ENCODE peak calls at places on chromosomes 12 and 14, in five cellular contexts. A is HepG2, P is HCT116, Y is K562, U is GM12878. M is an unnamed sample.

GRCh38 chr14:68230941-68231717 is 411.6 kb downstream of the RAD51B start:
- DNase-seq in U (no peak), Y (no peak), A (no peak), P (no peak), M (no peak)

GRCh38 chr14:32824195-32824594 is 114.5 kb upstream of the NPAS3 start:
- DNase-seq in P (no peak), U (no peak), A (no peak), Y (no peak), M (no peak)

GRCh38 chr12:1517007-1517406 is 77.4 kb downstream of the FBXL14 start:
- DNase-seq in Y (no peak), P (no peak), A (peak; percentile 10), U (no peak), M (peak; percentile 90)

GRCh38 chr14:71487941-71488340 is 444.3 kb upstream of the RGS6 start:
- DNase-seq in P (no peak), Y (no peak), A (no peak), U (no peak), M (no peak)

GRCh38 chr12:69468237-69469026 is 1.8 kb upstream of the FRS2 start:
- DNase-seq in Y (no peak), U (no peak), P (no peak), A (no peak), M (no peak)

GRCh38 chr12:7221486-7221885 is 32.0 kb downstream of the PEX5 start:
- DNase-seq in Y (no peak), P (no peak), A (no peak), U (no peak), M (no peak)

GRCh38 chr14:64720190-64720589 is 16.0 kb downstream of the PLEKHG3 start:
- DNase-seq in Y (no peak), P (peak; percentile 93), U (no peak), A (peak; percentile 67), M (no peak)

GRCh38 chr12:40583743-40584142 is 108.5 kb upstream of the CNTN1 start:
- DNase-seq in P (no peak), A (no peak), Y (no peak), U (no peak), M (no peak)

GRCh38 chr12:115872919-115873357 is 404.6 kb downstream of the MED13L start:
- DNase-seq in U (no peak), Y (no peak), P (peak; percentile 76), A (peak; percentile 16), M (no peak)

GRCh38 chr14:23146980-23147379 is 27.9 kb upstream of the CEBPE start:
- DNase-seq in A (no peak), P (no peak), U (no peak), Y (no peak), M (no peak)

GRCh38 chr12:50579757-50580267 is 75.0 kb downstream of the DIP2B start:
- DNase-seq in P (no peak), U (peak; percentile 40), Y (no peak), A (no peak), M (no peak)

GRCh38 chr12:122825773-122826724 is 9.2 kb upstream of the HIP1R start:
- DNase-seq in Y (peak; percentile 51), A (no peak), P (no peak), U (no peak), M (no peak)

GRCh38 chr12:75908961-75909699 is 122.4 kb downstream of the PHLDA1 start:
- DNase-seq in Y (no peak), P (no peak), A (peak; percentile 27), U (no peak), M (no peak)

GRCh38 chr12:52229836-52230343 is 3.2 kb upstream of the KRT7 start:
- DNase-seq in P (no peak), U (no peak), A (no peak), Y (no peak), M (no peak)

GRCh38 chr14:28571636-28572035 is 195.0 kb upstream of the FOXG1 start:
- DNase-seq in Y (no peak), A (no peak), P (no peak), U (no peak), M (no peak)

GRCh38 chr12:132422057-132423043 is 67.6 kb upstream of the FBRSL1 start:
- DNase-seq in P (no peak), A (no peak), U (no peak), Y (no peak), M (no peak)

GRCh38 chr14:63388766-63389431 is 70.2 kb upstream of the GPHB5 start:
- DNase-seq in A (peak; percentile 37), Y (peak; percentile 23), P (peak; percentile 21), U (peak; percentile 24), M (peak; percentile 25)

GRCh38 chr14:74216671-74217070 is 22.6 kb upstream of the VSX2 start:
- DNase-seq in A (no peak), Y (no peak), U (no peak), P (no peak), M (no peak)

GRCh38 chr12:67354966-67355365 is 85.8 kb downstream of the CAND1 start:
- DNase-seq in Y (no peak), A (no peak), U (no peak), P (no peak), M (no peak)

GRCh38 chr12:104604070-104604994 is 147.6 kb downstream of the CHST11 start:
- DNase-seq in P (peak; percentile 89), Y (peak; percentile 85), A (no peak), U (peak; percentile 86), M (peak; percentile 43)

GRCh38 chr12:8018666-8019581 is 13.6 kb upstream of the FOXJ2 start:
- DNase-seq in Y (peak; percentile 63), P (peak; percentile 50), A (peak; percentile 43), U (no peak), M (peak; percentile 87)

GRCh38 chr12:59636945-59637656 is 41.3 kb downstream of the SLC16A7 start:
- DNase-seq in Y (no peak), U (peak; percentile 11), A (no peak), P (no peak), M (no peak)

GRCh38 chr12:95200128-95200973 is 16.9 kb downstream of the FGD6 start:
- DNase-seq in U (no peak), P (no peak), Y (no peak), A (no peak), M (no peak)

GRCh38 chr14:102323102-102323501 is 3.6 kb downstream of the ZNF839 start:
- DNase-seq in P (peak; percentile 59), A (peak; percentile 71), U (no peak), Y (no peak), M (no peak)

GRCh38 chr12:128365032-128365431 is 98.1 kb downstream of the TMEM132C start:
- DNase-seq in P (no peak), Y (no peak), A (no peak), U (no peak), M (no peak)

GRCh38 chr12:71755146-71755892 is 656 bp downstream of the RAB21 start:
- DNase-seq in A (peak; percentile 18), Y (peak; percentile 53), P (no peak), U (peak; percentile 30), M (no peak)
- TF ChIP-seq ZNF274 in A (no peak), Y (no peak), P (no peak), U (no peak), M (no peak)

DNA sequence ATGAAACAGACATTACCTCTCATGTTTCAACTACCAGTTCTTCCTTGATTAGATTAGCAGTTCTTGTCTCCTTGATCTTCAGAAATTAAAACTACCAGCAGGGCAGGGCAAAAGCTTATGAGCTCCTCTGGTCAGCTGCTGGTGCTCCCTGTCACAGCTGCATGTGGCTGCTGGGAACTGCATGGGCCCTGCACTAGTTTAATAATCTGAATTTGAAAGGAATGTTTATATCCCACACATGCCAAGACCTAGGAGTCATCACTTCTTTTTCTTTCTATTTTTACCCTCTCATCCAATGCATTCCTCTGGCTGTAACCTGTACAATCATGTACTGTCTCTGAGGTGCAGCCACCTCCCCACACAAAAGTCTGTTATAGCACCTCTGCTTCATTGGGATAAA is 73.9 kb downstream of the ARMH4 start:
- DNase-seq in A (no peak), U (no peak), P (no peak), Y (no peak), M (no peak)
- TF ChIP-seq SP1 in A (no peak), U (no peak), P (no peak), Y (no peak), M (no peak)

GRCh38 chr12:4272014-4272975 is 1.3 kb upstream of the CCND2 start:
- DNase-seq in Y (peak; percentile 82), U (peak; percentile 74), A (no peak), P (no peak), M (no peak)
- H3K4me3 ChIP-seq in Y (peak overlapping the region; percentile 81), U (peak overlapping the region; percentile 99), A (peak overlapping the region; percentile 10), P (peak overlapping the region; percentile 36), M (peak overlapping the region; percentile 97)

DNA sequence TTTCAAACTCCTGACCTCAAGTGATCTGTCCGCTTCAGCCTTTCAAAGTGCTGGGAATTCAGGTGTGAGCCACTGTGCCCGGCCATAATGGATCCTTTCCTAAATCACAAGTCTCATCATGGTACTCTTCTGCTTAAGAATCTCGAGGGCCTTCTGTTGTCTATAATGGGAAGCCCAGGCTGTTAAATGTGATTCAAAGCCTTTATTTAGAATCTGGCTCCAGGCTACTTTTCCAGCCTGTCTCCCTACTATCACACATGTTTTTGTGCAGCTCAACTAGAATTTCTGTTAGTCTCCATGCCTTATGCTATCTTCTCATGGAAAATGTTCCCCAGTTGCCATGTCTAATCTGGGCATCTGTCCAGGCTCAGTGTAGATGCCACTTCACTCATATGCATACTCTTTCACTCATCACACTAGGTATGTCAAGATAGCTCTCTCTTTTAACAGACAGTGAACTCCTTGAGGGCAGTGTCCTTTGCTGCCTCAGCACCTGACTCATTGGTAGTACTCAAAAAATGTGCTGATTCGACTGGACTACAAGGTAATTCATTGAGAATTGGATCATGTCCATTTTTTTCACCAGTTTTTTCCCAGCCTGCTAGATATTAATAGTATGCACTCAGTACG is 145.3 kb downstream of the TTLL5 start:
- DNase-seq in P (no peak), U (no peak), Y (no peak), A (no peak), M (no peak)
- TF ChIP-seq ZNF274 in P (no peak), U (no peak), Y (no peak), A (no peak), M (no peak)